ENCODE peak calls at places on chromosome 7, in seven cellular contexts. D, T, L, O, Q, G and A are unnamed samples.

GRCh38 chr7:98922392-98923107 is 44.2 kb downstream of the TRRAP start:
- DNase-seq in D (no peak), T (no peak), L (no peak), Q (no peak), G (no peak), O (no peak), A (peak; percentile 77)

GRCh38 chr7:8063706-8064297 is 95.2 kb downstream of the GLCCI1 start:
- DNase-seq in L (peak; percentile 45), O (no peak), Q (peak; percentile 21), G (no peak), T (no peak), D (no peak), A (peak; percentile 11)

GRCh38 chr7:107551936-107552335 is 11.8 kb downstream of the COG5 start:
- DNase-seq in L (no peak), G (no peak), D (no peak), O (no peak), T (no peak), Q (peak; percentile 15), A (no peak)

GRCh38 chr7:158280467-158281154 is 307.0 kb downstream of the PTPRN2 start:
- DNase-seq in T (no peak), G (peak; percentile 1), O (no peak), L (no peak), D (no peak), Q (no peak), A (no peak)

GRCh38 chr7:80385512-80385911 is 126.4 kb downstream of the GNAT3 start:
- DNase-seq in T (no peak), D (no peak), O (no peak), Q (no peak), G (no peak), L (no peak), A (peak; percentile 66)

GRCh38 chr7:44216521-44217030 is 15.8 kb downstream of the YKT6 start:
- DNase-seq in T (no peak), D (no peak), Q (no peak), G (no peak), L (no peak), O (no peak), A (no peak)

GRCh38 chr7:123747620-123748141 is 1.1 kb downstream of the WASL start:
- DNase-seq in L (peak; percentile 71), G (peak; percentile 60), Q (peak; percentile 84), D (no peak), O (peak; percentile 73), T (peak; percentile 15), A (peak; percentile 76)

GRCh38 chr7:126937196-126937595 is 315.5 kb downstream of the GRM8 start:
- DNase-seq in Q (no peak), L (no peak), T (no peak), G (no peak), O (no peak), D (no peak), A (no peak)